ENCODE peak calls at places on chromosomes 3 and 15, in five cellular contexts. One of them, this sample, is unnamed.

GRCh38 chr3:52895416-52895815 is 1.9 kb downstream of the STIMATE start:
- DNase-seq in psoas muscle: no peak
- DNase-seq in sigmoid colon: no peak
- DNase-seq in dorsolateral prefrontal cortex: no peak
- DNase-seq in Peyer's patch: no peak
- DNase-seq in this sample: no peak

GRCh38 chr3:13517253-13517977 is 31.5 kb upstream of the FBLN2 start:
- DNase-seq in Peyer's patch: no peak
- DNase-seq in sigmoid colon: peak; percentile 90
- DNase-seq in dorsolateral prefrontal cortex: no peak
- DNase-seq in psoas muscle: peak; percentile 95
- DNase-seq in this sample: peak; percentile 64

GRCh38 chr3:148794357-148794756 is 33.3 kb upstream of the CPB1 start:
- DNase-seq in dorsolateral prefrontal cortex: no peak
- DNase-seq in Peyer's patch: no peak
- DNase-seq in sigmoid colon: no peak
- DNase-seq in psoas muscle: no peak
- DNase-seq in this sample: no peak

GRCh38 chr15:64045106-64045435 is 1.2 kb downstream of the DAPK2 start:
- DNase-seq in Peyer's patch: no peak
- DNase-seq in dorsolateral prefrontal cortex: no peak
- DNase-seq in psoas muscle: no peak
- DNase-seq in sigmoid colon: no peak
- DNase-seq in this sample: no peak

GRCh38 chr3:15861163-15861562 is 63.4 kb upstream of the ANKRD28 start:
- DNase-seq in Peyer's patch: no peak
- DNase-seq in psoas muscle: no peak
- DNase-seq in sigmoid colon: no peak
- DNase-seq in dorsolateral prefrontal cortex: no peak
- DNase-seq in this sample: no peak

GRCh38 chr3:73475717-73476116 is 149.0 kb downstream of the PDZRN3 start:
- DNase-seq in sigmoid colon: no peak
- DNase-seq in dorsolateral prefrontal cortex: no peak
- DNase-seq in psoas muscle: no peak
- DNase-seq in Peyer's patch: no peak
- DNase-seq in this sample: no peak

GRCh38 chr15:31332020-31332680 is 5.5 kb downstream of the KLF13 start:
- DNase-seq in dorsolateral prefrontal cortex: no peak
- DNase-seq in Peyer's patch: no peak
- DNase-seq in psoas muscle: no peak
- DNase-seq in sigmoid colon: no peak
- DNase-seq in this sample: peak; percentile 61

GRCh38 chr15:83053151-83053550 is 13.9 kb downstream of the BTBD1 start:
- DNase-seq in dorsolateral prefrontal cortex: no peak
- DNase-seq in sigmoid colon: no peak
- DNase-seq in Peyer's patch: no peak
- DNase-seq in psoas muscle: no peak
- DNase-seq in this sample: no peak

GRCh38 chr3:114745322-114746240 is 401.5 kb downstream of the ZBTB20 start:
- DNase-seq in psoas muscle: no peak
- DNase-seq in dorsolateral prefrontal cortex: no peak
- DNase-seq in Peyer's patch: no peak
- DNase-seq in sigmoid colon: no peak
- DNase-seq in this sample: no peak

GRCh38 chr15:42273900-42274692 is 863 bp upstream of the TMEM87A start:
- DNase-seq in psoas muscle: peak; percentile 79
- DNase-seq in sigmoid colon: peak; percentile 83
- DNase-seq in Peyer's patch: peak; percentile 77
- DNase-seq in dorsolateral prefrontal cortex: no peak
- DNase-seq in this sample: peak; percentile 82

GRCh38 chr15:45885801-45886200 is 251.0 kb downstream of the SQOR start:
- DNase-seq in sigmoid colon: no peak
- DNase-seq in Peyer's patch: no peak
- DNase-seq in dorsolateral prefrontal cortex: no peak
- DNase-seq in psoas muscle: peak; percentile 44
- DNase-seq in this sample: peak; percentile 55

GRCh38 chr15:75985966-75986365 is 26.3 kb downstream of the NRG4 start:
- DNase-seq in dorsolateral prefrontal cortex: no peak
- DNase-seq in psoas muscle: no peak
- DNase-seq in Peyer's patch: no peak
- DNase-seq in sigmoid colon: no peak
- DNase-seq in this sample: no peak

GRCh38 chr15:59674501-59674900 is 14.6 kb downstream of the BNIP2 start:
- DNase-seq in psoas muscle: no peak
- DNase-seq in sigmoid colon: no peak
- DNase-seq in dorsolateral prefrontal cortex: no peak
- DNase-seq in Peyer's patch: no peak
- DNase-seq in this sample: no peak

GRCh38 chr3:38583688-38584087 is 65.8 kb downstream of the SCN5A start:
- DNase-seq in sigmoid colon: no peak
- DNase-seq in psoas muscle: no peak
- DNase-seq in Peyer's patch: peak; percentile 9
- DNase-seq in dorsolateral prefrontal cortex: peak; percentile 13
- DNase-seq in this sample: no peak

GRCh38 chr3:115899050-115899449 is 275.7 kb downstream of the GAP43 start:
- DNase-seq in psoas muscle: no peak
- DNase-seq in sigmoid colon: no peak
- DNase-seq in Peyer's patch: no peak
- DNase-seq in dorsolateral prefrontal cortex: no peak
- DNase-seq in this sample: no peak

GRCh38 chr15:32718082-32718821 is 448 bp downstream of the GREM1 start:
- DNase-seq in sigmoid colon: no peak
- DNase-seq in dorsolateral prefrontal cortex: no peak
- DNase-seq in Peyer's patch: no peak
- DNase-seq in psoas muscle: no peak
- DNase-seq in this sample: no peak
- H3K4me3 ChIP-seq in sigmoid colon: peak overlapping the region; percentile 50
- H3K4me3 ChIP-seq in dorsolateral prefrontal cortex: peak overlapping the region; percentile 68
- H3K4me3 ChIP-seq in Peyer's patch: peak overlapping the region; percentile 26
- H3K4me3 ChIP-seq in psoas muscle: peak overlapping the region; percentile 52
- H3K4me3 ChIP-seq in this sample: no peak overlapping the region

DNA sequence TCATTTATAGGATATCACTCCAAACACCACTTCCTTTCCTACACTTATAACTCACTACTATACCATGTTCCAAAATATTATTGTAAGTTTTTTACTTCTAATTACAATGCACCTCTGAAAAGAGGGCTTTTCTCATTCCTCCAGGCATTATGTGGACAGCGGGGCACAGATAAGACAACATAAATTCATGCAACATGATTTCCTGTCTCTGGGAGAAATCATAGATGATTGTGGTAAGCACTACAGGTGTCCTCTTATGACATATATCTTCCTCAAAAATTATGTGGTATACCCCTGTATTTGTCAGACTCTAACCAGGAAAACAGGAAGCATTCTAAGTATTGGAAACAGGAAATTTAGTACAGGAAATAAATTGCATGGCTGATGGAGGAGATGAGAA is 45.7 kb upstream of the INO80 start:
- DNase-seq in dorsolateral prefrontal cortex: no peak
- DNase-seq in sigmoid colon: no peak
- DNase-seq in Peyer's patch: no peak
- DNase-seq in psoas muscle: no peak
- DNase-seq in this sample: no peak
- H3K27ac ChIP-seq in dorsolateral prefrontal cortex: no peak overlapping the region
- H3K27ac ChIP-seq in sigmoid colon: no peak overlapping the region
- H3K27ac ChIP-seq in Peyer's patch: no peak overlapping the region
- H3K27ac ChIP-seq in psoas muscle: no peak overlapping the region
- H3K27ac ChIP-seq in this sample: no peak overlapping the region

GRCh38 chr3:14857506-14857905 is 38.7 kb downstream of the FGD5 start:
- DNase-seq in dorsolateral prefrontal cortex: no peak
- DNase-seq in sigmoid colon: no peak
- DNase-seq in Peyer's patch: no peak
- DNase-seq in psoas muscle: no peak
- DNase-seq in this sample: no peak
- TF ChIP-seq CTCF in dorsolateral prefrontal cortex: no peak
- TF ChIP-seq CTCF in sigmoid colon: no peak
- TF ChIP-seq CTCF in Peyer's patch: no peak
- TF ChIP-seq CTCF in psoas muscle: no peak
- TF ChIP-seq CTCF in this sample: no peak

GRCh38 chr3:181695661-181696491 is 15.8 kb upstream of the SOX2 start:
- DNase-seq in dorsolateral prefrontal cortex: no peak
- DNase-seq in Peyer's patch: no peak
- DNase-seq in psoas muscle: no peak
- DNase-seq in sigmoid colon: no peak
- DNase-seq in this sample: no peak
- H3K4me3 ChIP-seq in dorsolateral prefrontal cortex: peak overlapping the region; percentile 59
- H3K4me3 ChIP-seq in Peyer's patch: peak overlapping the region; percentile 29
- H3K4me3 ChIP-seq in psoas muscle: peak overlapping the region; percentile 64
- H3K4me3 ChIP-seq in sigmoid colon: peak overlapping the region; percentile 44
- H3K4me3 ChIP-seq in this sample: peak overlapping the region; percentile 25

GRCh38 chr3:197428961-197429360 is 126.8 kb downstream of the BDH1 start:
- DNase-seq in psoas muscle: no peak
- DNase-seq in sigmoid colon: no peak
- DNase-seq in Peyer's patch: no peak
- DNase-seq in dorsolateral prefrontal cortex: no peak
- DNase-seq in this sample: no peak
- H3K27ac ChIP-seq in psoas muscle: no peak overlapping the region
- H3K27ac ChIP-seq in sigmoid colon: peak overlapping the region; percentile 14
- H3K27ac ChIP-seq in Peyer's patch: no peak overlapping the region
- H3K27ac ChIP-seq in dorsolateral prefrontal cortex: no peak overlapping the region
- H3K27ac ChIP-seq in this sample: no peak overlapping the region

DNA sequence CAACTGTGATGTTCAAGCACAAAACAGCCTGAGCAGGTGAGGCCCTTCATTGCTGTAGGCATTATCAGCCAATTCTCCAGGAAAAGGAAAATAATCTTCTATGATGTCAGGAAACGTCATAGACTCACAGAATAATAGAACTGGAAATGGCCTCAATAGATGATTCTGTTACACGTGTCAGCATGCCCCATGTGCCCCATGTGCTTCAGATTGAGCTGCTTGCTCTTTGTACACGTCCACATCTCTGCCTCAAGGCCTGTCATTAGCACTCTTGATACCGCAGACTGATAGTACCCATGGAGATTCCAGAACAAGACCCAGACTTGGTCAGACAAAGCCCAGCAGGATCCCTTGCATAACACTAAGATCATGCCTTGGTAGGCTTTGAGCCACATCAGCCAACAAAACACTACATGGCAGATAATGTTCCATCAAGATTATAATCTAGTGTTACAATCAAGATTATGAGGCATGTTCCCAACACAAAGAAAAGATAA is 95.9 kb downstream of the MEIS2 start:
- DNase-seq in psoas muscle: no peak
- DNase-seq in sigmoid colon: no peak
- DNase-seq in Peyer's patch: no peak
- DNase-seq in dorsolateral prefrontal cortex: no peak
- DNase-seq in this sample: no peak
- TF ChIP-seq CTCF in psoas muscle: no peak
- TF ChIP-seq CTCF in sigmoid colon: no peak
- TF ChIP-seq CTCF in Peyer's patch: no peak
- TF ChIP-seq CTCF in dorsolateral prefrontal cortex: no peak
- TF ChIP-seq CTCF in this sample: no peak

GRCh38 chr3:107235923-107236315 is 141.3 kb upstream of the CCDC54 start:
- DNase-seq in psoas muscle: no peak
- DNase-seq in Peyer's patch: no peak
- DNase-seq in dorsolateral prefrontal cortex: no peak
- DNase-seq in sigmoid colon: peak; percentile 64
- DNase-seq in this sample: no peak
- H3K4me3 ChIP-seq in psoas muscle: peak overlapping the region; percentile 63
- H3K4me3 ChIP-seq in Peyer's patch: no peak overlapping the region
- H3K4me3 ChIP-seq in dorsolateral prefrontal cortex: peak overlapping the region; percentile 70
- H3K4me3 ChIP-seq in sigmoid colon: peak overlapping the region; percentile 53
- H3K4me3 ChIP-seq in this sample: peak overlapping the region; percentile 87

DNA sequence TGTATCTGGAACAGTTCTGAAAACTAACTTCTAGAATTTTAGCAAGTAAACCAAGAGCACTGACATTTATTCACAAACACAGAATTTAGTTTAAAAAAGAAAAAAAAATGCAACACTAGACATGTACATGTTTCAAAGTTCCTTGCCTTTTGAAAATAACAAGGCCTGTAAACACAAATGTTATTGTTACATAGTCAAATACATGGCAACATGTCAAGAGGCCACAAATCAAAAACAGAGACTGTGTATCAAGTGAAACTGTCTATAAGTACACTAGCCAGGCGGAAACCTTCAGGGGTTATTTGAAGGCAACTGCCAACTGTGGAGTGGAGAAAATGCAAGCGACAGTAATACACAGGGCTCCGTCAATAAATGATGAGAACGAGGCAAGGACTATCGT is 547.6 kb downstream of the FOXP1 start:
- DNase-seq in sigmoid colon: no peak
- DNase-seq in psoas muscle: no peak
- DNase-seq in Peyer's patch: no peak
- DNase-seq in dorsolateral prefrontal cortex: no peak
- DNase-seq in this sample: no peak
- H3K27ac ChIP-seq in sigmoid colon: peak overlapping the region; percentile 79
- H3K27ac ChIP-seq in psoas muscle: no peak overlapping the region
- H3K27ac ChIP-seq in Peyer's patch: no peak overlapping the region
- H3K27ac ChIP-seq in dorsolateral prefrontal cortex: no peak overlapping the region
- H3K27ac ChIP-seq in this sample: no peak overlapping the region

This sample was measured in kidney.